ENCODE peak calls at places on chromosomes 6 and 20, in six cellular contexts. Q, N, Y, J, G and F are unnamed samples.

GRCh38 chr6:91719414-91719813 is 1132.5 kb upstream of the MAP3K7 start:
- DNase-seq in G (no peak), Y (no peak), J (no peak), Q (no peak), N (no peak), F (no peak)

GRCh38 chr6:24831771-24832718 is 33.3 kb upstream of the ARMH2 start:
- DNase-seq in Y (no peak), J (no peak), Q (no peak), G (no peak), N (no peak), F (no peak)

GRCh38 chr6:150712502-150713252 is 113.0 kb downstream of the PLEKHG1 start:
- DNase-seq in Y (no peak), N (no peak), G (no peak), J (no peak), Q (no peak), F (no peak)

GRCh38 chr20:41592516-41593192 is 25.5 kb downstream of the CHD6 start:
- DNase-seq in J (no peak), N (no peak), Y (no peak), G (no peak), Q (no peak), F (no peak)

GRCh38 chr6:16064687-16065086 is 64.2 kb upstream of the MYLIP start:
- DNase-seq in G (no peak), N (no peak), Q (no peak), J (no peak), Y (no peak), F (no peak)

GRCh38 chr6:21033575-21034026 is 499.3 kb downstream of the CDKAL1 start:
- DNase-seq in G (peak; percentile 18), Q (peak; percentile 30), J (peak; percentile 28), N (no peak), Y (peak; percentile 15), F (no peak)

GRCh38 chr6:56787209-56787608 is 144.5 kb upstream of the DST start:
- DNase-seq in G (no peak), Y (no peak), N (no peak), J (no peak), Q (no peak), F (no peak)

GRCh38 chr20:54566224-54566750 is 90.9 kb downstream of the DOK5 start:
- DNase-seq in Y (no peak), J (no peak), Q (no peak), N (no peak), G (no peak), F (no peak)

GRCh38 chr6:158610319-158610968 is 34.1 kb downstream of the DYNLT1 start:
- DNase-seq in Q (no peak), J (no peak), G (no peak), N (no peak), Y (no peak), F (no peak)

GRCh38 chr6:170208651-170209353 is 82.1 kb downstream of the DLL1 start:
- DNase-seq in J (no peak), N (no peak), G (no peak), Q (peak; percentile 2), Y (no peak), F (no peak)

GRCh38 chr6:157648561-157648960 is 174.5 kb upstream of the SNX9 start:
- DNase-seq in G (no peak), Y (no peak), N (no peak), J (peak; percentile 48), Q (no peak), F (no peak)

GRCh38 chr20:1663917-1664316 is 6.3 kb upstream of the SIRPG start:
- DNase-seq in N (no peak), Y (no peak), G (no peak), Q (no peak), J (no peak), F (no peak)

GRCh38 chr20:47546184-47547033 is 44.7 kb downstream of the NCOA3 start:
- DNase-seq in N (no peak), Y (no peak), J (no peak), Q (no peak), G (no peak), F (no peak)

GRCh38 chr6:28643017-28643740 is 117.5 kb downstream of the GPX5 start:
- DNase-seq in Q (no peak), N (no peak), Y (no peak), J (no peak), G (no peak), F (no peak)

GRCh38 chr20:44224651-44225050 is 14.1 kb upstream of the OSER1 start:
- DNase-seq in Q (no peak), G (no peak), N (no peak), Y (no peak), J (no peak), F (no peak)

GRCh38 chr6:146028250-146028789 is 542 bp upstream of the GRM1 start:
- DNase-seq in Y (peak; percentile 51), J (peak; percentile 68), N (peak; percentile 87), Q (peak; percentile 20), G (no peak), F (no peak)

GRCh38 chr6:32627831-32628230 is 9.4 kb upstream of the HLA-DQA1 start:
- DNase-seq in N (no peak), G (no peak), Q (no peak), Y (peak; percentile 48), J (peak; percentile 43), F (peak; percentile 15)

GRCh38 chr20:63627700-63628245 is 872 bp upstream of the GMEB2 start:
- DNase-seq in G (no peak), Q (no peak), Y (no peak), J (peak; percentile 28), N (no peak), F (no peak)

GRCh38 chr6:54846857-54847721 is 518 bp downstream of the FAM83B start:
- DNase-seq in G (no peak), J (no peak), Q (peak; percentile 22), Y (no peak), N (peak; percentile 46), F (no peak)

GRCh38 chr6:133724726-133725125 is 164.2 kb upstream of the TCF21 start:
- DNase-seq in Y (no peak), Q (no peak), N (no peak), G (no peak), J (no peak), F (no peak)

GRCh38 chr6:157520117-157520406 is 139.1 kb downstream of the ZDHHC14 start:
- DNase-seq in J (no peak), Q (no peak), N (no peak), Y (no peak), G (no peak), F (no peak)

GRCh38 chr6:103236923-103237322 is 1622.8 kb downstream of the HACE1 start:
- DNase-seq in J (no peak), Q (no peak), G (no peak), N (peak; percentile 31), Y (no peak), F (no peak)

GRCh38 chr20:62728781-62729300 is 20.2 kb downstream of the NTSR1 start:
- DNase-seq in Q (no peak), G (no peak), N (no peak), J (no peak), Y (no peak), F (no peak)

GRCh38 chr20:16415079-16415478 is 158.2 kb downstream of the KIF16B start:
- DNase-seq in J (no peak), Q (no peak), Y (no peak), N (no peak), G (no peak), F (no peak)

DNA sequence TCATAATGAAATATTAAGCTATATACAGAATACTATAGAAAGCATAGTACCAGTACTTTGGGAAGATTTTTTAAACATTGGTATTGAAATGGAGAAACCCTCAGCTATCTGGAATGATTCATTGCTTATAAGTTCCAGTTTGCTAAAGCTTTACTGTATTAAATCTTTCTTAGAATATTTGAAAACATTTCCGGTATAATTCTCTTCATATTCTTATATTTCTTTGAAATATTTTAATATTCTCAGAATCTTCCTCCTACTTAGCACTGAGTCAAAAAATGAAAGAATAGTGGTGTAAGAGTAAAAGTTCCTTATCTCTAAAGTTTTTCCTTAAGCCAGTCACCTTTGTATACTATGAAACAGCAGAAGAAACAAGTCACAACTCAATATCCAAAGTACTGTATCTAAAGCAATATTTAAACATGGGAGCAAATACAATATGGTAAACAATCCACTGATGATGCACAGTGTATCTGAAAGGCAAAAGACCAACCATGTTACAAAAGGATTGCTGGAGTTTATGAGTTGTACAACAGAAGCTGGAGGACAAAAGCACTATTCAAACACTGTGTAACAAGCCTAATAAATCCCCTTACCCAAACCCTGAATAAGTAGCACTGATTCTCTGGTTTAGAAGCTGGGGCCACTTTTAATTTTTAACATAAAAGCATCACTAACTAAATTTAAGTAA is 102.1 kb downstream of the PRDM1 start:
- DNase-seq in N (no peak), Q (no peak), G (no peak), Y (no peak), J (no peak), F (no peak)
- H3K4me1 ChIP-seq in N (peaks cover 14% of the 10 kb centered on the region), Q (no peaks in the 10 kb centered on the region), G (peaks cover 2% of the 10 kb centered on the region), Y (no peaks in the 10 kb centered on the region), J (no peaks in the 10 kb centered on the region), F (peaks cover 8% of the 10 kb centered on the region)

GRCh38 chr6:105348897-105349296 is 54.0 kb downstream of the PREP start:
- DNase-seq in Y (no peak), J (no peak), G (no peak), Q (no peak), N (no peak), F (no peak)

GRCh38 chr6:105357147-105357546 is 45.7 kb downstream of the PREP start:
- DNase-seq in N (no peak), G (no peak), Q (no peak), J (no peak), Y (no peak), F (no peak)

DNA sequence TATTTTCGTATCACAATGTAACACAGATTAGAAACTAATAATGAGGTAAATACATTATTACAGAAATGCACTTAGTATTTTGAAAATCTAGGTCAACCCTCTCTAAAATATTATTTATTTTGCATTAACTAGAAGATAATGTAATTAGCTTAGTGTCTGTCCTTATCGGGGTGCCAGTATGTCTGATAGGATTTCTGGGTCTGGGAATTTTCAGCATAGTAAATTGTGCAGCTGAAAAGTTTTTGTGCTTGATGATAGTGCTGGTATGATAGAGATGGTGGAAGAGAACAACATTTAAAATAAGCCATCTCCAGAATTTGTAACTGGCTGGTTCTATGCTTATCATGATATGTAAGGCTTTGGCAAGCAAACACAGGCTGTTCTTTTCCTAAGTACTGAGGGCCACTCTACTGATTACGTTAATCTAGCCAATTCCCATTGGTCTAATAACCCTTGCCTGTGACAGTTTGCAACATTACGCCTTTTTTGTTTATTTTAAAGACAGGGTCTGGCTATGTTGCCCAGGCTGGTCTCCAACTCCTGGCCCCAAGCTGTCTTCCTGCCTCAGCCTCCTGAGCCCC is 50.8 kb downstream of the PREP start:
- DNase-seq in J (no peak), G (no peak), Q (no peak), Y (no peak), N (no peak), F (no peak)
- H3K27ac ChIP-seq in J (no peak overlapping the region), G (no peak overlapping the region), Q (no peak overlapping the region), Y (no peak overlapping the region), N (no peak overlapping the region), F (no peak overlapping the region)

GRCh38 chr20:57501461-57502330 is 23.2 kb downstream of the CTCFL start:
- DNase-seq in N (no peak), G (no peak), J (no peak), Q (no peak), Y (no peak), F (no peak)
- H3K4me1 ChIP-seq in N (peaks cover 17% of the 10 kb centered on the region), G (peaks cover 4% of the 10 kb centered on the region), J (no peaks in the 10 kb centered on the region), Q (no peaks in the 10 kb centered on the region), Y (peaks cover 28% of the 10 kb centered on the region), F (peaks cover 6% of the 10 kb centered on the region)

DNA sequence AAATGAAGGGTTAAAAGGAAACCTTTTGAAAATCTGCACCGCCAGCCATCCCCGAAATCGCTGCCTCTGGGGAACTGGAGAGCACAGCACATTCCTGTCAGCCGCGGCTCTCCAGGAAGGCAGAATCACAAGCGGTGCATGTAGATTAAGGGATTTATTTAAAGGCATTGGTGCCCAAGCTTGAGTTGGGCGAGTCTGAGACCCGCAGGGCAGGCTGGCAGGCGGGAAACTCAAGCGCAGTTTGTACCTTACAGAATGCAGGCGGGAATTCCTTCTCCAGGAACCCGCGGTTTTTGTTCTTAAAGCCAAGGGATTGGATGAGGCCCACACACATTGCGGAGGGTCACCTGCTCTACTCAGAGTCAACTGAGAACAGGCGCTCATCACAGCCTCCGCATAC is 10.8 kb downstream of the GPR31 start:
- DNase-seq in Q (no peak), J (no peak), Y (no peak), N (peak; percentile 47), G (no peak), F (no peak)
- H3K27ac ChIP-seq in Q (no peak overlapping the region), J (no peak overlapping the region), Y (no peak overlapping the region), N (no peak overlapping the region), G (no peak overlapping the region), F (no peak overlapping the region)